ENCODE peak calls at places on chromosome 12, in nine cellular contexts. One of them, this sample, is unnamed.

GRCh38 chr12:107488666-107489065 is 196.9 kb upstream of the PWP1 start:
- DNase-seq in AG09309: peak
- DNase-seq in GM13976: no peak
- DNase-seq in LNCaP clone FGC: no peak
- DNase-seq in CD4-positive, alpha-beta T cell: no peak
- DNase-seq in right lobe of liver: no peak
- DNase-seq in fibroblast of mammary gland: peak
- DNase-seq in GM06990: no peak
- DNase-seq in RWPE1: no peak
- DNase-seq in this sample: no peak

GRCh38 chr12:50246159-50246865 is 37.0 kb downstream of the LIMA1 start:
- DNase-seq in fibroblast of mammary gland: peak
- DNase-seq in AG09309: no peak
- DNase-seq in GM13976: no peak
- DNase-seq in CD4-positive, alpha-beta T cell: no peak
- DNase-seq in right lobe of liver: no peak
- DNase-seq in LNCaP clone FGC: no peak
- DNase-seq in RWPE1: no peak
- DNase-seq in GM06990: no peak
- DNase-seq in this sample: no peak

GRCh38 chr12:2013527-2014223 is 9.4 kb upstream of the DCP1B start:
- DNase-seq in LNCaP clone FGC: no peak
- DNase-seq in GM06990: no peak
- DNase-seq in AG09309: no peak
- DNase-seq in GM13976: no peak
- DNase-seq in CD4-positive, alpha-beta T cell: no peak
- DNase-seq in right lobe of liver: peak
- DNase-seq in RWPE1: no peak
- DNase-seq in fibroblast of mammary gland: no peak
- DNase-seq in this sample: no peak

GRCh38 chr12:6708968-6709394 is 8.4 kb upstream of the PIANP start:
- DNase-seq in fibroblast of mammary gland: no peak
- DNase-seq in AG09309: no peak
- DNase-seq in GM13976: no peak
- DNase-seq in right lobe of liver: no peak
- DNase-seq in CD4-positive, alpha-beta T cell: no peak
- DNase-seq in RWPE1: no peak
- DNase-seq in GM06990: no peak
- DNase-seq in LNCaP clone FGC: no peak
- DNase-seq in this sample: no peak

GRCh38 chr12:112971248-112971647 is 7.1 kb upstream of the OAS2 start:
- DNase-seq in AG09309: no peak
- DNase-seq in GM13976: peak
- DNase-seq in RWPE1: no peak
- DNase-seq in CD4-positive, alpha-beta T cell: no peak
- DNase-seq in right lobe of liver: no peak
- DNase-seq in fibroblast of mammary gland: peak
- DNase-seq in GM06990: no peak
- DNase-seq in LNCaP clone FGC: no peak
- DNase-seq in this sample: no peak

GRCh38 chr12:76698316-76698715 is 65.6 kb upstream of the ZDHHC17 start:
- DNase-seq in fibroblast of mammary gland: peak
- DNase-seq in GM13976: no peak
- DNase-seq in AG09309: no peak
- DNase-seq in RWPE1: no peak
- DNase-seq in right lobe of liver: no peak
- DNase-seq in CD4-positive, alpha-beta T cell: no peak
- DNase-seq in LNCaP clone FGC: no peak
- DNase-seq in GM06990: no peak
- DNase-seq in this sample: no peak

GRCh38 chr12:114701104-114701414 is 17.1 kb upstream of the TBX3 start:
- DNase-seq in CD4-positive, alpha-beta T cell: no peak
- DNase-seq in right lobe of liver: no peak
- DNase-seq in RWPE1: no peak
- DNase-seq in GM06990: no peak
- DNase-seq in GM13976: no peak
- DNase-seq in AG09309: no peak
- DNase-seq in fibroblast of mammary gland: no peak
- DNase-seq in LNCaP clone FGC: no peak
- DNase-seq in this sample: no peak

GRCh38 chr12:16950041-16950677 is 344.2 kb upstream of the LMO3 start:
- DNase-seq in RWPE1: no peak
- DNase-seq in right lobe of liver: no peak
- DNase-seq in fibroblast of mammary gland: no peak
- DNase-seq in GM13976: no peak
- DNase-seq in LNCaP clone FGC: no peak
- DNase-seq in CD4-positive, alpha-beta T cell: no peak
- DNase-seq in AG09309: no peak
- DNase-seq in GM06990: no peak
- DNase-seq in this sample: peak

GRCh38 chr12:28998662-28999120 is 150.4 kb upstream of the FAR2 start:
- DNase-seq in AG09309: peak
- DNase-seq in CD4-positive, alpha-beta T cell: no peak
- DNase-seq in GM06990: no peak
- DNase-seq in RWPE1: peak
- DNase-seq in right lobe of liver: no peak
- DNase-seq in fibroblast of mammary gland: peak
- DNase-seq in LNCaP clone FGC: no peak
- DNase-seq in GM13976: peak
- DNase-seq in this sample: no peak

GRCh38 chr12:94112116-94112515 is 36.3 kb upstream of the PLXNC1 start:
- DNase-seq in CD4-positive, alpha-beta T cell: no peak
- DNase-seq in LNCaP clone FGC: no peak
- DNase-seq in RWPE1: no peak
- DNase-seq in fibroblast of mammary gland: no peak
- DNase-seq in right lobe of liver: no peak
- DNase-seq in AG09309: no peak
- DNase-seq in GM13976: no peak
- DNase-seq in GM06990: no peak
- DNase-seq in this sample: no peak

GRCh38 chr12:3998968-3999792 is 126.0 kb upstream of the PARP11 start:
- DNase-seq in LNCaP clone FGC: no peak
- DNase-seq in right lobe of liver: no peak
- DNase-seq in RWPE1: peak
- DNase-seq in fibroblast of mammary gland: no peak
- DNase-seq in CD4-positive, alpha-beta T cell: peak
- DNase-seq in GM13976: no peak
- DNase-seq in AG09309: no peak
- DNase-seq in GM06990: no peak
- DNase-seq in this sample: no peak

GRCh38 chr12:56839489-56840442 is 76.6 kb downstream of the HSD17B6 start:
- DNase-seq in RWPE1: peak
- DNase-seq in right lobe of liver: peak
- DNase-seq in GM13976: peak
- DNase-seq in AG09309: no peak
- DNase-seq in LNCaP clone FGC: no peak
- DNase-seq in GM06990: peak
- DNase-seq in CD4-positive, alpha-beta T cell: no peak
- DNase-seq in fibroblast of mammary gland: peak
- DNase-seq in this sample: no peak

GRCh38 chr12:38161123-38162000 is 155.2 kb upstream of the ALG10B start:
- DNase-seq in GM13976: no peak
- DNase-seq in GM06990: no peak
- DNase-seq in CD4-positive, alpha-beta T cell: no peak
- DNase-seq in LNCaP clone FGC: no peak
- DNase-seq in fibroblast of mammary gland: no peak
- DNase-seq in AG09309: no peak
- DNase-seq in right lobe of liver: no peak
- DNase-seq in RWPE1: no peak
- DNase-seq in this sample: peak

GRCh38 chr12:75965661-75966060 is 65.9 kb downstream of the PHLDA1 start:
- DNase-seq in AG09309: no peak
- DNase-seq in fibroblast of mammary gland: no peak
- DNase-seq in right lobe of liver: no peak
- DNase-seq in CD4-positive, alpha-beta T cell: no peak
- DNase-seq in GM13976: no peak
- DNase-seq in GM06990: no peak
- DNase-seq in LNCaP clone FGC: no peak
- DNase-seq in RWPE1: no peak
- DNase-seq in this sample: no peak

GRCh38 chr12:87348071-87348470 is 681.1 kb downstream of the C12orf50 start:
- DNase-seq in RWPE1: no peak
- DNase-seq in GM06990: no peak
- DNase-seq in AG09309: no peak
- DNase-seq in right lobe of liver: no peak
- DNase-seq in LNCaP clone FGC: peak
- DNase-seq in CD4-positive, alpha-beta T cell: no peak
- DNase-seq in GM13976: no peak
- DNase-seq in fibroblast of mammary gland: no peak
- DNase-seq in this sample: no peak

DNA sequence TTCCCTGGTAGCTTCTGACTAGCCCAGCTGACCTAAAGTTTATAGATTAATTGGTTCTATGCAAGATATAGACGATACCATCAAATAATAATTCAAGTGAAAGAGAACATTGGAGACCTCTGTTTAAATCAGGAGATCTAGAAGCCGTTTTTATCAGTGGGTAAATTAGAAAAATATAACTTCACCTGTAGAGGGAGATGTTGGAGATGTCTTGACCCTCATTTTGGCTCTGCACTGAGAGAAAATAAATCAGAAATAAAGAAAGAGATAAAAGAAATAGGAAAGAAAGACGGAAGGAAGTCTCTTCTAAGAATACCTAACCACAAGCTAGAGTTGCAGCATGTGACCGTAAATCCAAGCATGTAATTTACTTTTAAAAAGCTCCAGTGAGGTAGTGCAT is 684.5 kb downstream of the C12orf50 start:
- DNase-seq in right lobe of liver: no peak
- DNase-seq in fibroblast of mammary gland: no peak
- DNase-seq in GM13976: no peak
- DNase-seq in LNCaP clone FGC: no peak
- DNase-seq in AG09309: no peak
- DNase-seq in RWPE1: peak
- DNase-seq in CD4-positive, alpha-beta T cell: no peak
- DNase-seq in GM06990: no peak
- DNase-seq in this sample: no peak
- TF ChIP-seq CTCF in right lobe of liver: no peak
- TF ChIP-seq CTCF in fibroblast of mammary gland: peak
- TF ChIP-seq CTCF in GM13976: no peak
- TF ChIP-seq CTCF in LNCaP clone FGC: peak
- TF ChIP-seq CTCF in AG09309: no peak
- TF ChIP-seq CTCF in RWPE1: no peak
- TF ChIP-seq CTCF in CD4-positive, alpha-beta T cell: no peak
- TF ChIP-seq CTCF in GM06990: no peak
- TF ChIP-seq CTCF in this sample: peak

GRCh38 chr12:121009744-121010143 is 6.5 kb downstream of the C12orf43 start:
- DNase-seq in right lobe of liver: peak
- DNase-seq in fibroblast of mammary gland: peak
- DNase-seq in GM06990: no peak
- DNase-seq in LNCaP clone FGC: no peak
- DNase-seq in RWPE1: peak
- DNase-seq in GM13976: no peak
- DNase-seq in AG09309: no peak
- DNase-seq in CD4-positive, alpha-beta T cell: no peak
- DNase-seq in this sample: no peak
- TF ChIP-seq CTCF in right lobe of liver: peak
- TF ChIP-seq CTCF in fibroblast of mammary gland: peak
- TF ChIP-seq CTCF in GM06990: peak
- TF ChIP-seq CTCF in LNCaP clone FGC: peak
- TF ChIP-seq CTCF in RWPE1: peak
- TF ChIP-seq CTCF in GM13976: no peak
- TF ChIP-seq CTCF in AG09309: peak
- TF ChIP-seq CTCF in CD4-positive, alpha-beta T cell: no peak
- TF ChIP-seq CTCF in this sample: peak

GRCh38 chr12:27398466-27398865 is 48.1 kb upstream of the SMCO2 start:
- DNase-seq in fibroblast of mammary gland: no peak
- DNase-seq in CD4-positive, alpha-beta T cell: no peak
- DNase-seq in GM13976: no peak
- DNase-seq in LNCaP clone FGC: no peak
- DNase-seq in RWPE1: no peak
- DNase-seq in GM06990: no peak
- DNase-seq in right lobe of liver: no peak
- DNase-seq in AG09309: no peak
- DNase-seq in this sample: no peak

GRCh38 chr12:27396416-27396815 is 50.1 kb upstream of the SMCO2 start:
- DNase-seq in AG09309: no peak
- DNase-seq in GM06990: no peak
- DNase-seq in CD4-positive, alpha-beta T cell: no peak
- DNase-seq in right lobe of liver: no peak
- DNase-seq in RWPE1: no peak
- DNase-seq in fibroblast of mammary gland: no peak
- DNase-seq in GM13976: no peak
- DNase-seq in LNCaP clone FGC: no peak
- DNase-seq in this sample: no peak

DNA sequence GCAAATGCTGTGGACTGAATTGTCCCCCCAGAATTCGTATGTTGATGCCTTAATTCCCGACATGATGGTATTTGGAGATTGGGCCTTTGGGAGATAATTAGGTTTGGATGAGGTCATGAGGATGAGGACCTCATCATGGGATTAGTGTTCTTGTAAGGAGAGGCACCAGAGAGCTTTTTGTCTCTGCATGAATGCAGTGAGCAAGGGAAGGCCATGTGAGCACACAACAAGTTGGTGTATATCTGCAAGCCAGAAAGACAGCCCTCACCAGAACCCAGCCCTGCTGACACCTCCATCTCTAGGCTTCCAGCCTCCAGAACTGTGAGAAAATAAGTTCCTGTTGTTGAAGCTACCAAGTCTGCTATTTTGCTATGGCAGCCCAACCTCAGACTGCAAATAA is 51.9 kb upstream of the SMCO2 start:
- DNase-seq in AG09309: no peak
- DNase-seq in GM06990: no peak
- DNase-seq in CD4-positive, alpha-beta T cell: no peak
- DNase-seq in RWPE1: no peak
- DNase-seq in fibroblast of mammary gland: no peak
- DNase-seq in LNCaP clone FGC: no peak
- DNase-seq in right lobe of liver: no peak
- DNase-seq in GM13976: no peak
- DNase-seq in this sample: no peak
- TF ChIP-seq CTCF in AG09309: no peak
- TF ChIP-seq CTCF in GM06990: no peak
- TF ChIP-seq CTCF in CD4-positive, alpha-beta T cell: no peak
- TF ChIP-seq CTCF in RWPE1: no peak
- TF ChIP-seq CTCF in fibroblast of mammary gland: no peak
- TF ChIP-seq CTCF in LNCaP clone FGC: no peak
- TF ChIP-seq CTCF in right lobe of liver: no peak
- TF ChIP-seq CTCF in GM13976: no peak
- TF ChIP-seq CTCF in this sample: no peak

DNA sequence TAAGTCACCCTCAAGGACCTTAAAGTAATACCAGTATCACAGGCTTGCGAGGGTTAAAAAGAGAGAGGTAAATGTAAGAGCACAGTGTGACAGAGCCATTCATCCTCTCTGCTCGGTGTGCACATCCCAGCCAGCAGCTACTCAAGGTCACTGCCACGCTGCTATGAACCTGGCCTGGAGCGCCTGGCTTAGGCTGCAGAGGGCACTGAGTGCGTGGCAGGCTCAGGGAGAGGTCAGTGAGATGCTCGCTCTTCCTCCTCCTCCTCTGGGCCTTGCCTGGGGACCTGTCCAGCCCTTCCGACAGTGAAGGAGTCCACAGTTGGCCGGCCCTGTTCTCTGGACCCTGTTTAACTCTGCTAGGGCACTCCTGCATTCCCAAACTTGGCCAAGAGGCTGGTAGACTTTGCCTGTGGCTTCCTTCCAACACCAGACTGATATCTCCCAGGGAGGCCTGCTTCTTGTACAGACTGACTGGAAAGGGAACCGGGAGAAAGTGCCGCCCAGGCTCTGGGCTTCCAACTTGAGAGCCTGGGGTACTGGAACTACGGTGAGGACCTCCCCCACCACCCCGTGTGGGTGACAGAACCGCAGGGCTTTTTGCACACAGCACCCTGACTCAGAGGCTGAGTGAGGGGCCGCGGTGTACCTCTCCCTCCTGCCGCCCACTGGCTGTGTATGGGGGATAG is 62.6 kb upstream of the CORO1C start:
- DNase-seq in RWPE1: no peak
- DNase-seq in fibroblast of mammary gland: no peak
- DNase-seq in LNCaP clone FGC: no peak
- DNase-seq in right lobe of liver: peak
- DNase-seq in CD4-positive, alpha-beta T cell: no peak
- DNase-seq in GM13976: no peak
- DNase-seq in AG09309: no peak
- DNase-seq in GM06990: no peak
- DNase-seq in this sample: peak
- TF ChIP-seq CTCF in RWPE1: no peak
- TF ChIP-seq CTCF in fibroblast of mammary gland: no peak
- TF ChIP-seq CTCF in LNCaP clone FGC: no peak
- TF ChIP-seq CTCF in right lobe of liver: no peak
- TF ChIP-seq CTCF in CD4-positive, alpha-beta T cell: no peak
- TF ChIP-seq CTCF in GM13976: no peak
- TF ChIP-seq CTCF in AG09309: no peak
- TF ChIP-seq CTCF in GM06990: no peak
- TF ChIP-seq CTCF in this sample: no peak

This sample was measured in chondrocyte.